ENCODE peak calls at places on chromosomes 6 and 20, in nine cellular contexts. W is stimulated activated naive CD8-positive, alpha-beta T cell treated with anti-CD3 and anti-CD28 coated beads, Interleukin-15, amount 100 ng/mL, for 72 hours; D is HTR-8/SVneo; Y is effector memory CD4-positive, alpha-beta T cell; K is NAMALWA; Z is left lung; M is CD4-positive, alpha-beta T cell; O is kidney tubule cell; V is GDM1. B is an unnamed sample.
A peak's percentile ranks its signal among the peaks of the same experiment; 100 is the strongest.

GRCh38 chr20:25198663-25199363 is 3.3 kb downstream of the ENTPD6 start:
- DNase-seq in K (no peak), D (no peak), W (no peak), Z (no peak), M (no peak), V (no peak), O (no peak), Y (no peak), B (no peak)

GRCh38 chr6:36701401-36701991 is 3.9 kb downstream of the RAB44 start:
- DNase-seq in D (no peak), M (no peak), V (peak; percentile 42), O (peak; percentile 67), K (no peak), W (no peak), Y (no peak), Z (no peak), B (peak; percentile 49)

GRCh38 chr20:56625837-56626236 is 3.3 kb upstream of the TFAP2C start:
- DNase-seq in M (no peak), Z (no peak), Y (no peak), D (no peak), O (no peak), W (no peak), V (no peak), K (no peak), B (no peak)

GRCh38 chr20:34129518-34130162 is 17.6 kb upstream of the EIF2S2 start:
- DNase-seq in O (peak; percentile 76), D (peak; percentile 75), V (peak; percentile 41), Y (peak; percentile 41), Z (peak; percentile 40), K (peak; percentile 89), W (peak; percentile 56), M (peak; percentile 41), B (peak; percentile 85)

GRCh38 chr6:155078331-155078745 is 83.2 kb downstream of the TIAM2 start:
- DNase-seq in D (no peak), Z (no peak), O (peak; percentile 7), Y (no peak), W (no peak), M (no peak), V (no peak), K (no peak), B (no peak)

GRCh38 chr6:22332726-22333125 is 35.9 kb upstream of the PRL start:
- DNase-seq in V (no peak), W (no peak), Z (no peak), D (no peak), Y (no peak), O (peak; percentile 57), K (no peak), M (no peak), B (no peak)

GRCh38 chr6:137283940-137284910 is 65.0 kb upstream of the IFNGR1 start:
- DNase-seq in Z (no peak), W (no peak), K (no peak), O (peak; percentile 78), V (no peak), Y (no peak), M (no peak), D (no peak), B (no peak)

GRCh38 chr6:14792118-14792955 is 453.5 kb upstream of the JARID2 start:
- DNase-seq in M (no peak), Y (no peak), V (no peak), Z (no peak), D (no peak), W (no peak), K (no peak), O (no peak), B (no peak)

GRCh38 chr6:2378891-2379652 is 133.7 kb upstream of the GMDS start:
- DNase-seq in M (no peak), W (no peak), V (no peak), D (no peak), Z (no peak), O (peak; percentile 82), K (no peak), Y (no peak), B (peak; percentile 28)

GRCh38 chr6:81451787-81452186 is 300.7 kb downstream of the TENT5A start:
- DNase-seq in M (no peak), W (peak; percentile 10), V (no peak), Y (no peak), K (no peak), O (no peak), D (peak; percentile 39), Z (no peak), B (peak; percentile 39)

GRCh38 chr20:33470866-33471265 is 19.0 kb upstream of the CBFA2T2 start:
- DNase-seq in V (no peak), Y (no peak), O (no peak), K (no peak), M (no peak), Z (no peak), D (no peak), W (no peak), B (no peak)

GRCh38 chr20:7516631-7517051 is 423.6 kb downstream of the HAO1 start:
- DNase-seq in M (no peak), Z (no peak), W (no peak), Y (no peak), D (no peak), V (no peak), K (no peak), O (no peak), B (no peak)

GRCh38 chr6:168721571-168721970 is 280.6 kb downstream of the SMOC2 start:
- DNase-seq in Z (no peak), O (no peak), V (no peak), M (no peak), K (no peak), D (no peak), Y (no peak), W (no peak), B (no peak)

GRCh38 chr20:19710336-19710721 is 47.7 kb upstream of the RIN2 start:
- DNase-seq in Y (no peak), K (no peak), D (no peak), V (no peak), Z (no peak), O (no peak), W (no peak), M (no peak), B (no peak)

GRCh38 chr6:3287976-3288707 is 29.4 kb downstream of the PSMG4 start:
- DNase-seq in K (no peak), W (no peak), V (no peak), Z (no peak), Y (no peak), O (no peak), M (peak; percentile 15), D (no peak), B (no peak)

GRCh38 chr20:13008761-13009681 is at the start of gene SPTLC3:
- DNase-seq in W (no peak), O (peak; percentile 85), D (no peak), M (no peak), Y (no peak), K (peak; percentile 1), V (no peak), Z (peak; percentile 55), B (peak; percentile 26)

GRCh38 chr20:3663031-3663701 is at the start of gene GFRA4:
- DNase-seq in W (no peak), K (no peak), D (no peak), V (no peak), M (no peak), O (no peak), Y (no peak), Z (peak; percentile 10), B (no peak)

GRCh38 chr20:48486065-48486464 is 341.7 kb downstream of the PREX1 start:
- DNase-seq in K (no peak), O (no peak), V (no peak), Y (no peak), W (no peak), M (no peak), Z (no peak), D (no peak), B (no peak)

GRCh38 chr6:166770216-166771116 is 143.4 kb upstream of the RPS6KA2 start:
- DNase-seq in D (no peak), Y (no peak), Z (no peak), V (no peak), O (no peak), M (no peak), W (no peak), K (no peak), B (no peak)

GRCh38 chr6:137389150-137389664 is 105.0 kb downstream of the OLIG3 start:
- DNase-seq in K (peak; percentile 34), Z (peak; percentile 43), M (peak; percentile 60), Y (peak; percentile 51), V (peak; percentile 62), O (peak; percentile 58), W (peak; percentile 67), D (no peak), B (peak; percentile 17)

GRCh38 chr20:22904411-22904810 is 130.7 kb upstream of the SSTR4 start:
- DNase-seq in W (no peak), D (no peak), K (no peak), Y (no peak), M (no peak), V (no peak), Z (no peak), O (no peak), B (no peak)

GRCh38 chr20:15162061-15162740 is 824.8 kb upstream of the FLRT3 start:
- DNase-seq in O (peak; percentile 5), V (no peak), K (no peak), Z (no peak), Y (no peak), W (no peak), M (no peak), D (no peak), B (no peak)

GRCh38 chr20:24820345-24820744 is 128.7 kb upstream of the CST7 start:
- DNase-seq in M (no peak), Z (no peak), Y (no peak), O (no peak), D (no peak), V (no peak), K (no peak), W (no peak), B (no peak)

GRCh38 chr6:24981385-24981758 is 45.6 kb upstream of the RIPOR2 start:
- DNase-seq in V (no peak), Y (no peak), W (no peak), D (no peak), K (no peak), M (no peak), Z (no peak), O (no peak), B (no peak)

GRCh38 chr6:2534406-2535139 is 216.1 kb downstream of the MYLK4 start:
- DNase-seq in W (no peak), Y (no peak), V (no peak), Z (no peak), M (no peak), K (no peak), O (no peak), D (no peak), B (no peak)

GRCh38 chr20:49245921-49246740 is 26.9 kb downstream of the DDX27 start:
- DNase-seq in K (peak; percentile 69), M (no peak), W (peak; percentile 30), O (peak; percentile 49), D (peak; percentile 92), Y (no peak), Z (no peak), V (no peak), B (peak; percentile 73)

GRCh38 chr6:134057478-134057877 is 5.1 kb upstream of the SLC2A12 start:
- DNase-seq in D (no peak), O (no peak), M (no peak), V (no peak), K (no peak), W (no peak), Z (no peak), Y (no peak), B (peak; percentile 52)

GRCh38 chr6:110618591-110619267 is 142.3 kb upstream of the SLC22A16 start:
- DNase-seq in O (peak; percentile 20), W (no peak), D (peak; percentile 6), V (no peak), Y (no peak), M (no peak), K (peak; percentile 19), Z (no peak), B (peak; percentile 21)

GRCh38 chr6:167682125-167682524 is 144.6 kb upstream of the AFDN start:
- DNase-seq in D (no peak), W (no peak), Y (no peak), K (no peak), Z (peak; percentile 29), M (no peak), V (no peak), O (no peak), B (no peak)

GRCh38 chr20:44961868-44962267 is 1.7 kb upstream of the TOMM34 start:
- DNase-seq in M (no peak), K (no peak), W (no peak), O (peak; percentile 61), Z (no peak), D (peak; percentile 62), V (no peak), Y (no peak), B (peak; percentile 54)

GRCh38 chr20:57064836-57065235 is 201.6 kb downstream of the BMP7 start:
- DNase-seq in Z (no peak), K (no peak), W (no peak), V (no peak), D (no peak), M (no peak), O (no peak), Y (no peak), B (no peak)

B was measured in RWPE1.